ENCODE peak calls at places on chromosome 2, in ten cellular contexts. Q is occipital lobe; K is stimulated activated CD4-positive, alpha-beta T cell treated with anti-CD3 and anti-CD28 coated beads, TNF-alpha, amount 100 ng/mL, for 4 hours; W is SHP77; C is activated gamma-delta T cell treated with Interleukin-2 at 50 U/mL for 16 hours; B is sciatic nerve; I is effector memory CD4-positive, alpha-beta T cell; E is activated effector memory CD4-positive, alpha-beta T cell treated with anti-CD3 and anti-CD28 coated beads, Interleukin-2, amount 50 U/mL, for 16 hours; X is GM04503; J is NAMALWA. H is an unnamed sample.

GRCh38 chr2:74259191-74259590 is 60.8 kb downstream of the MTHFD2 start:
- DNase-seq in C (no peak), I (no peak), Q (no peak), J (no peak), X (no peak), E (no peak), B (no peak), W (no peak), K (no peak), H (no peak)

GRCh38 chr2:105082107-105082506 is 44.2 kb downstream of the MRPS9 start:
- DNase-seq in J (no peak), E (no peak), K (no peak), C (no peak), X (no peak), I (no peak), W (no peak), Q (no peak), B (no peak), H (no peak)

GRCh38 chr2:43464546-43464945 is 131.3 kb downstream of the THADA start:
- DNase-seq in W (no peak), C (no peak), B (peak; percentile 60), Q (peak; percentile 7), X (peak; percentile 59), I (no peak), K (no peak), J (no peak), E (no peak), H (no peak)

GRCh38 chr2:240131941-240132650 is 4.0 kb downstream of the COPS9 start:
- DNase-seq in B (peak; percentile 36), J (no peak), W (no peak), K (no peak), Q (no peak), I (no peak), E (peak; percentile 56), C (no peak), X (no peak), H (no peak)

GRCh38 chr2:222864296-222864695 is 3.5 kb downstream of the ACSL3 start:
- DNase-seq in K (no peak), J (no peak), B (no peak), Q (no peak), I (no peak), C (no peak), X (no peak), E (no peak), W (no peak), H (no peak)

GRCh38 chr2:214529021-214529420 is 118.2 kb downstream of the VWC2L start:
- DNase-seq in J (no peak), B (no peak), Q (no peak), W (no peak), X (no peak), C (no peak), I (no peak), E (no peak), K (no peak), H (no peak)

GRCh38 chr2:224217962-224218347 is 178.9 kb upstream of the SERPINE2 start:
- DNase-seq in K (no peak), J (no peak), I (no peak), Q (no peak), C (no peak), W (no peak), B (no peak), E (no peak), X (no peak), H (no peak)

GRCh38 chr2:132550945-132551344 is 119.1 kb downstream of the LYPD1 start:
- DNase-seq in C (no peak), W (no peak), Q (no peak), E (no peak), I (no peak), X (no peak), J (no peak), K (no peak), B (no peak), H (no peak)

GRCh38 chr2:239247401-239248245 is 153.2 kb downstream of the HDAC4 start:
- DNase-seq in I (no peak), B (peak; percentile 46), X (no peak), C (no peak), Q (no peak), W (peak; percentile 47), J (no peak), K (peak; percentile 29), E (peak; percentile 75), H (no peak)

GRCh38 chr2:45778720-45779171 is 127.3 kb downstream of the PRKCE start:
- DNase-seq in Q (no peak), J (peak; percentile 84), X (no peak), W (peak; percentile 46), C (peak; percentile 69), B (peak; percentile 76), I (peak; percentile 46), K (peak; percentile 55), E (peak; percentile 84), H (peak; percentile 82)

GRCh38 chr2:207683438-207683837 is 28.0 kb upstream of the CCNYL1 start:
- DNase-seq in I (no peak), Q (no peak), K (no peak), C (no peak), X (no peak), E (no peak), B (no peak), W (no peak), J (no peak), H (no peak)

H was measured in B cell.